ENCODE peak calls at places on chromosomes 11 and 22, in six cellular contexts. One of them, this sample, is unnamed.

GRCh38 chr11:70725272-70725671 is 326.9 kb downstream of the CTTN start:
- DNase-seq in glutamatergic neuron: no peak
- DNase-seq in fibroblast of pulmonary artery: no peak
- DNase-seq in bronchial epithelial cell: no peak
- DNase-seq in cardiac fibroblast: no peak
- DNase-seq in choroid plexus epithelial cell: no peak
- DNase-seq in this sample: no peak

GRCh38 chr11:47131136-47131535 is 45.5 kb downstream of the ARFGAP2 start:
- DNase-seq in glutamatergic neuron: no peak
- DNase-seq in cardiac fibroblast: no peak
- DNase-seq in fibroblast of pulmonary artery: no peak
- DNase-seq in bronchial epithelial cell: no peak
- DNase-seq in choroid plexus epithelial cell: no peak
- DNase-seq in this sample: no peak

GRCh38 chr11:127115844-127116243 is 115.3 kb upstream of the KIRREL3 start:
- DNase-seq in fibroblast of pulmonary artery: no peak
- DNase-seq in glutamatergic neuron: no peak
- DNase-seq in choroid plexus epithelial cell: no peak
- DNase-seq in cardiac fibroblast: no peak
- DNase-seq in bronchial epithelial cell: no peak
- DNase-seq in this sample: no peak

GRCh38 chr22:37735054-37735453 is 38.2 kb downstream of the TRIOBP start:
- DNase-seq in cardiac fibroblast: peak
- DNase-seq in glutamatergic neuron: peak
- DNase-seq in choroid plexus epithelial cell: no peak
- DNase-seq in fibroblast of pulmonary artery: no peak
- DNase-seq in bronchial epithelial cell: no peak
- DNase-seq in this sample: no peak

GRCh38 chr11:92225563-92226308 is 1.1 kb downstream of the FAT3 start:
- DNase-seq in choroid plexus epithelial cell: no peak
- DNase-seq in glutamatergic neuron: peak
- DNase-seq in fibroblast of pulmonary artery: no peak
- DNase-seq in bronchial epithelial cell: no peak
- DNase-seq in cardiac fibroblast: peak
- DNase-seq in this sample: no peak

GRCh38 chr22:43183496-43184263 is 3.3 kb downstream of the TTLL12 start:
- DNase-seq in cardiac fibroblast: peak
- DNase-seq in fibroblast of pulmonary artery: peak
- DNase-seq in choroid plexus epithelial cell: peak
- DNase-seq in glutamatergic neuron: no peak
- DNase-seq in bronchial epithelial cell: peak
- DNase-seq in this sample: peak

GRCh38 chr22:31846161-31847115 is 92.6 kb downstream of the DEPDC5 start:
- DNase-seq in choroid plexus epithelial cell: peak
- DNase-seq in glutamatergic neuron: no peak
- DNase-seq in cardiac fibroblast: peak
- DNase-seq in bronchial epithelial cell: no peak
- DNase-seq in fibroblast of pulmonary artery: peak
- DNase-seq in this sample: no peak

GRCh38 chr11:121328967-121329653 is 36.5 kb downstream of the SC5D start:
- DNase-seq in fibroblast of pulmonary artery: no peak
- DNase-seq in cardiac fibroblast: no peak
- DNase-seq in bronchial epithelial cell: no peak
- DNase-seq in choroid plexus epithelial cell: no peak
- DNase-seq in glutamatergic neuron: no peak
- DNase-seq in this sample: no peak

GRCh38 chr22:40348025-40348658 is 1.8 kb downstream of the ADSL start:
- DNase-seq in cardiac fibroblast: peak
- DNase-seq in glutamatergic neuron: peak
- DNase-seq in bronchial epithelial cell: peak
- DNase-seq in choroid plexus epithelial cell: peak
- DNase-seq in fibroblast of pulmonary artery: peak
- DNase-seq in this sample: peak

GRCh38 chr22:49266561-49267519 is 560.8 kb downstream of the BRD1 start:
- DNase-seq in bronchial epithelial cell: no peak
- DNase-seq in fibroblast of pulmonary artery: no peak
- DNase-seq in cardiac fibroblast: no peak
- DNase-seq in glutamatergic neuron: no peak
- DNase-seq in choroid plexus epithelial cell: no peak
- DNase-seq in this sample: no peak

GRCh38 chr11:30313580-30313979 is 9.3 kb upstream of the ARL14EP start:
- DNase-seq in bronchial epithelial cell: peak
- DNase-seq in glutamatergic neuron: no peak
- DNase-seq in fibroblast of pulmonary artery: no peak
- DNase-seq in cardiac fibroblast: no peak
- DNase-seq in choroid plexus epithelial cell: no peak
- DNase-seq in this sample: peak

GRCh38 chr11:1487091-1487850 is 692 bp upstream of the MOB2 start:
- DNase-seq in cardiac fibroblast: no peak
- DNase-seq in choroid plexus epithelial cell: no peak
- DNase-seq in bronchial epithelial cell: no peak
- DNase-seq in fibroblast of pulmonary artery: no peak
- DNase-seq in glutamatergic neuron: no peak
- DNase-seq in this sample: no peak

GRCh38 chr22:27799334-27800249 is 2.0 kb downstream of the MN1 start:
- DNase-seq in glutamatergic neuron: peak
- DNase-seq in cardiac fibroblast: peak
- DNase-seq in choroid plexus epithelial cell: peak
- DNase-seq in fibroblast of pulmonary artery: peak
- DNase-seq in bronchial epithelial cell: no peak
- DNase-seq in this sample: peak

GRCh38 chr22:19971276-19972124 is 29.9 kb upstream of the TXNRD2 start:
- DNase-seq in choroid plexus epithelial cell: no peak
- DNase-seq in fibroblast of pulmonary artery: no peak
- DNase-seq in glutamatergic neuron: no peak
- DNase-seq in cardiac fibroblast: no peak
- DNase-seq in bronchial epithelial cell: no peak
- DNase-seq in this sample: no peak

GRCh38 chr11:69035959-69036340 is 12.8 kb upstream of the TPCN2 start:
- DNase-seq in cardiac fibroblast: peak
- DNase-seq in glutamatergic neuron: no peak
- DNase-seq in bronchial epithelial cell: no peak
- DNase-seq in choroid plexus epithelial cell: no peak
- DNase-seq in fibroblast of pulmonary artery: no peak
- DNase-seq in this sample: no peak

DNA sequence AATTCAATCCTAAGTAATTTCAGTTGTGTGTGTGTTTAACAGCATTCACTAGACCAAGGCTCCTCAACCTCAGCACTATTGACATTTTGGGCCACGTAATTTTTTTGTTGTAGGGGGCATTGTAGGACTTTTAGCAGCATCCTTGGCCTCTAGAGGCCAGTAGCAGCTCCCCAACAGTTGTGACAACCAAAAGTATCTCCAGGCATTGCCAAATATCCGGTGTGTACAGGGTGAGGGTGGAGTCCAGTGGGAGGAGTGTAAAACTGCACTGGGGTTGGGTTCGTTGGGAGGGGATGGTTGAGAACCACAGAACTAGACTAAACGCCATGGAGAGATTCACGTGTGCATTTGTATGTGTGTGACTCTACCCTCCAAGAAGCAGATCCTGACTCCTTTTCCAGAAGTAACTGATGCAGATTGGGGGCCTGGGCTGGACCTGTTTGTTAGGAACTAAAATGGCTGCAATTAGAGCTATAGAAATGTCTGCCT is 5.9 kb upstream of the PHF21A start:
- DNase-seq in choroid plexus epithelial cell: peak
- DNase-seq in glutamatergic neuron: no peak
- DNase-seq in bronchial epithelial cell: peak
- DNase-seq in cardiac fibroblast: peak
- DNase-seq in fibroblast of pulmonary artery: peak
- DNase-seq in this sample: peak
- TF ChIP-seq CTCF in choroid plexus epithelial cell: peak
- TF ChIP-seq CTCF in glutamatergic neuron: no peak
- TF ChIP-seq CTCF in bronchial epithelial cell: peak
- TF ChIP-seq CTCF in cardiac fibroblast: peak
- TF ChIP-seq CTCF in fibroblast of pulmonary artery: peak
- TF ChIP-seq CTCF in this sample: peak

GRCh38 chr22:46775364-46775758 is 12.9 kb downstream of the TBC1D22A start:
- DNase-seq in cardiac fibroblast: no peak
- DNase-seq in choroid plexus epithelial cell: no peak
- DNase-seq in glutamatergic neuron: no peak
- DNase-seq in bronchial epithelial cell: no peak
- DNase-seq in fibroblast of pulmonary artery: no peak
- DNase-seq in this sample: no peak
- TF ChIP-seq CTCF in cardiac fibroblast: no peak
- TF ChIP-seq CTCF in choroid plexus epithelial cell: no peak
- TF ChIP-seq CTCF in glutamatergic neuron: no peak
- TF ChIP-seq CTCF in bronchial epithelial cell: no peak
- TF ChIP-seq CTCF in fibroblast of pulmonary artery: no peak
- TF ChIP-seq CTCF in this sample: no peak

GRCh38 chr11:88484873-88485621 is 147.5 kb upstream of the CTSC start:
- DNase-seq in glutamatergic neuron: peak
- DNase-seq in choroid plexus epithelial cell: peak
- DNase-seq in cardiac fibroblast: peak
- DNase-seq in bronchial epithelial cell: peak
- DNase-seq in fibroblast of pulmonary artery: peak
- DNase-seq in this sample: peak
- TF ChIP-seq CTCF in glutamatergic neuron: peak
- TF ChIP-seq CTCF in choroid plexus epithelial cell: peak
- TF ChIP-seq CTCF in cardiac fibroblast: peak
- TF ChIP-seq CTCF in bronchial epithelial cell: peak
- TF ChIP-seq CTCF in fibroblast of pulmonary artery: peak
- TF ChIP-seq CTCF in this sample: peak

DNA sequence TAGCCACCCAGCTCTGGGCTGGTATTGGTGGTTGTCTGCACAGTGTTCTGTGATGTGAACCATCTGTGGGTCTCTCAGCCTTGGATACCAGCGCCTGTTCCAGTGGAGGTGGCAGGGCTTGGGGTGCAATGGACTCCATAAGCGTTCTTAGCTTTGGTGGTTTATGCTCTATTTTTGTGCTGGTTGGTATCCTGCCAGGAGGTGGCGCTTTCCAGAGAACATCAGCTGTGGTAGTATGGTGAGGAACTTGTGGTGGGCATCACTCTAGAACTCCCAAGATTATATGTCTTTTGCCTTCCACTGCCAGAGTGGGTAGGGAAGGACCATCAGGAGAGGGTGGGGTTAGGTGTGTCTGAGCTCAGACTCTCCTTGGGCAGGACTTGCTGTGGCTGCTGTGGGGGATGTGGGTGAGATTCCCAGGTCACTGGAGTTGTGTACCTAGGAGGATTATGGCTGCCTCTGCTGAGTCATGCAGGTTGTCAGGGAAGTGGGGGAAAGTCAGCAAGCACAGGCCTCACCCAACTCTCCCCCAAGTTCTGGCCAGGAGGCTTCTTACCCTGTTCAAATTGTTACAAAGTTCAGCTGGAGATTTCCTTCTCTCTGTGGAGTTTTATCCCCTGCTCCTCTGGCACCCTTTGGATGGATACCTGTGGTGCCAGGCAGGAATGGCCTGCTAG is 47.2 kb downstream of the MRGPRX2 start:
- DNase-seq in fibroblast of pulmonary artery: no peak
- DNase-seq in glutamatergic neuron: no peak
- DNase-seq in choroid plexus epithelial cell: no peak
- DNase-seq in bronchial epithelial cell: peak
- DNase-seq in cardiac fibroblast: no peak
- DNase-seq in this sample: no peak
- TF ChIP-seq CTCF in fibroblast of pulmonary artery: peak
- TF ChIP-seq CTCF in glutamatergic neuron: no peak
- TF ChIP-seq CTCF in choroid plexus epithelial cell: no peak
- TF ChIP-seq CTCF in bronchial epithelial cell: no peak
- TF ChIP-seq CTCF in cardiac fibroblast: peak
- TF ChIP-seq CTCF in this sample: no peak

GRCh38 chr11:34565417-34566208 is 52.0 kb upstream of the ELF5 start:
- DNase-seq in fibroblast of pulmonary artery: no peak
- DNase-seq in bronchial epithelial cell: no peak
- DNase-seq in choroid plexus epithelial cell: no peak
- DNase-seq in glutamatergic neuron: no peak
- DNase-seq in cardiac fibroblast: peak
- DNase-seq in this sample: peak
- TF ChIP-seq CTCF in fibroblast of pulmonary artery: peak
- TF ChIP-seq CTCF in bronchial epithelial cell: peak
- TF ChIP-seq CTCF in choroid plexus epithelial cell: peak
- TF ChIP-seq CTCF in glutamatergic neuron: peak
- TF ChIP-seq CTCF in cardiac fibroblast: peak
- TF ChIP-seq CTCF in this sample: peak

This sample was measured in epithelial cell of esophagus.